ENCODE peak calls at places on chromosome 6, in ten cellular contexts. Z is sigmoid colon, X is GM12891, N is transverse colon, C is suprapubic skin, J is K562, I is HCT116, E is spleen, U is GM12892, H is breast epithelium. V is an unnamed sample.
A peak's percentile ranks its signal among the peaks of the same experiment; 100 is the strongest.

GRCh38 chr6:12490904-12491571 is 200.9 kb downstream of the EDN1 start:
- DNase-seq in U (no peak), I (no peak), J (no peak), X (no peak), N (no peak), C (no peak), E (no peak), H (no peak), Z (no peak), V (no peak)

GRCh38 chr6:81806793-81807565 is 54.5 kb upstream of the TENT5A start:
- DNase-seq in J (no peak), E (no peak), N (peak; percentile 22), Z (no peak), H (no peak), I (no peak), C (no peak), U (no peak), X (no peak), V (no peak)

GRCh38 chr6:15526129-15526764 is 136.6 kb downstream of the DTNBP1 start:
- DNase-seq in U (no peak), N (no peak), E (no peak), X (no peak), Z (no peak), I (no peak), H (no peak), J (no peak), C (no peak), V (no peak)

GRCh38 chr6:170080169-170080827 is 210.6 kb downstream of the DLL1 start:
- DNase-seq in I (no peak), N (peak; percentile 4), X (no peak), U (no peak), Z (peak; percentile 51), E (peak; percentile 70), C (peak; percentile 50), H (peak; percentile 43), J (no peak), V (no peak)

GRCh38 chr6:47924001-47924400 is 142.2 kb downstream of the OPN5 start:
- DNase-seq in U (no peak), E (no peak), N (no peak), J (no peak), X (no peak), Z (no peak), I (no peak), C (no peak), H (no peak), V (no peak)

GRCh38 chr6:81749704-81750103 is 2.8 kb downstream of the TENT5A start:
- DNase-seq in X (no peak), E (no peak), C (no peak), H (no peak), I (no peak), J (no peak), N (no peak), U (no peak), Z (no peak), V (no peak)

GRCh38 chr6:141077355-141078333 is 1055.1 kb upstream of the GJE1 start:
- DNase-seq in J (no peak), N (no peak), H (no peak), C (no peak), I (peak; percentile 65), Z (no peak), X (no peak), U (no peak), E (no peak), V (no peak)

GRCh38 chr6:7763896-7764295 is 38.0 kb downstream of the BMP6 start:
- DNase-seq in E (no peak), H (no peak), I (no peak), U (no peak), C (no peak), Z (no peak), N (no peak), J (no peak), X (no peak), V (no peak)

GRCh38 chr6:27956941-27957340 is at the start of gene OR2B6:
- DNase-seq in E (no peak), I (no peak), J (no peak), U (no peak), X (no peak), C (no peak), Z (no peak), N (no peak), H (no peak), V (no peak)

GRCh38 chr6:37565267-37566208 is 65.8 kb upstream of the CCDC167 start:
- DNase-seq in C (no peak), X (no peak), Z (no peak), E (no peak), I (no peak), U (no peak), H (no peak), N (no peak), J (peak; percentile 35), V (no peak)

GRCh38 chr6:149400050-149400449 is at the start of gene SUMO4:
- DNase-seq in C (no peak), E (no peak), J (no peak), U (no peak), H (no peak), N (no peak), X (no peak), I (no peak), Z (no peak), V (no peak)

GRCh38 chr6:118843685-118844390 is 50.1 kb upstream of the ASF1A start:
- DNase-seq in E (no peak), N (no peak), U (peak; percentile 23), C (no peak), I (no peak), J (no peak), X (peak; percentile 17), H (no peak), Z (no peak), V (no peak)

GRCh38 chr6:44041461-44042260 is 85.6 kb downstream of the MRPL14 start:
- DNase-seq in C (peak; percentile 59), Z (peak; percentile 77), X (no peak), H (no peak), J (peak; percentile 91), U (no peak), I (peak; percentile 84), E (peak; percentile 22), N (peak; percentile 34), V (no peak)

GRCh38 chr6:158761746-158762145 is 57.4 kb downstream of the EZR start:
- DNase-seq in N (no peak), C (no peak), E (no peak), X (no peak), I (no peak), Z (peak; percentile 32), J (no peak), H (no peak), U (no peak), V (no peak)

GRCh38 chr6:158763440-158764187 is 55.6 kb downstream of the EZR start:
- DNase-seq in J (no peak), Z (no peak), N (no peak), I (no peak), E (no peak), X (no peak), H (no peak), C (no peak), U (no peak), V (no peak)

GRCh38 chr6:158764188-158764849 is 54.8 kb downstream of the EZR start:
- DNase-seq in N (no peak), H (no peak), C (no peak), I (no peak), Z (no peak), X (no peak), E (no peak), U (no peak), J (no peak), V (no peak)

GRCh38 chr6:158764941-158765340 is 54.2 kb downstream of the EZR start:
- DNase-seq in H (no peak), C (no peak), E (no peak), X (no peak), U (no peak), I (no peak), J (no peak), Z (no peak), N (no peak), V (no peak)

DNA sequence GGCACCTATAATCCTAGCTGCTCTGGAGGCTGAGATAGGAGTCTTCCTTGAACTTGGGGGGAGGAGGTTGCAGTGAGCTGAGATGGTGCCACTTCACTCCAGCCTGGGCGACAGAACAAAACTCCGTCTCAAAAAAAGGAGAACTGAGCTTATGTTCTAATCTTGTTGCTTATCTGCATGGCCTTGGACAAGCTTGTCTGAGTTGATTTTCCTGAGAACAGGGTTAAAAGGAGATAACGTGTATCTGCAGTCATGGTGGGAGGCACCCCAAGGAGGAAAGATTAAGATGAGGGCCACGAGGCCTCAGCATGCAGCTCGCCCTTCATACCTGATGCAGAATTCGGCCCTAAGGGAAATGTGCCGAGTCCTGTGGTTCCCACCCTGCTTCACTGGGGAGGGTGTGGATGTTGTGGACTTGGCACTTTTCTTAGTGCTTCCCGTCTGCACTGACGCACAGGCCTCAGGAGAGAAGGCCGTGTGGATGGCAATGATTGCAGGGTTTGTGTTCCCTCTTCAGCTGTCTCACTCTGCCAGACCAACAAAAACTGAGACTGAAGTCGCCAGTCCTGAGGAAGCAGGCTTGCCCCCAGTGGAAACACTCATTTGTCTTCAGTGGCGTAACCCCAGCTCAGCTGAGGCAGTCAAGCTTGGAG is 56.3 kb downstream of the EZR start:
- DNase-seq in J (peak; percentile 85), I (no peak), Z (peak; percentile 52), H (no peak), U (no peak), C (no peak), E (no peak), N (no peak), X (no peak), V (no peak)
- TF ChIP-seq POLR2AphosphoS5 in J (peak; percentile 89), I (peak; percentile 72), Z (no peak), H (no peak), U (no peak), C (no peak), E (peak; percentile 72), N (peak; percentile 61), X (peak; percentile 71), V (no peak)

DNA sequence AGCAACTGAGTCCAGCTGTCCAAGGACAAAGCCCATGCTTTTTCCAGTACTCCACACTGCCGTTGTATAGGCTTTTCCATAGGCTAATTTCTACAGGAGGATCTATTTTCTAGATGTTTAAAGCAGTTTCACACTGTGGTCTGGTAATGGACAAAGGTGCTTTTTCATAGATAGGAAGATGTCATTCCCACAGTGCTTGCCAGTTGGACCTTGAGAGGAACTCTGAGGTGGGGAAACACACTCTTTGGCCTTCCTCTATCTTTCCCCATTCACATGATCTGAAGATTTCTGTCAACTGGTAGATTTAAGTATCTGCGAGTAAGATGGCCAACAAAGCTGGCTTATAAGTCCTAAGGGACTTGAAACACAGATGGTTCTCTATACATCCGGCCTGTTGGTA is 477.3 kb downstream of the UTRN start:
- DNase-seq in H (no peak), I (no peak), N (no peak), X (no peak), J (no peak), E (no peak), C (no peak), U (no peak), Z (no peak), V (no peak)
- TF ChIP-seq POLR2A in H (no peak), I (no peak), N (no peak), X (no peak), J (no peak), E (no peak), C (no peak), U (no peak), Z (no peak), V (no peak)

GRCh38 chr6:1063671-1064355 is 248.1 kb upstream of the FOXQ1 start:
- DNase-seq in J (no peak), C (no peak), U (no peak), X (no peak), I (no peak), N (no peak), H (no peak), Z (no peak), E (no peak), V (peak; percentile 36)
- TF ChIP-seq POLR2AphosphoS5 in J (no peak), C (no peak), U (no peak), X (no peak), I (no peak), N (no peak), H (no peak), Z (no peak), E (no peak), V (peak; percentile 28)

GRCh38 chr6:25630508-25631229 is 21.3 kb upstream of the SCGN start:
- DNase-seq in I (no peak), X (no peak), N (no peak), Z (no peak), C (no peak), E (no peak), J (no peak), H (no peak), U (no peak), V (no peak)
- TF ChIP-seq POLR2A in I (no peak), X (no peak), N (no peak), Z (no peak), C (no peak), E (no peak), J (no peak), H (no peak), U (no peak), V (no peak)

V was measured in prostate gland.